ENCODE peak calls at places on chromosomes 5 and 9, in five cellular contexts. One of them, this sample, is unnamed. For H3K9me3, the result is how much of the 10 kb centered on the place peaks cover.

GRCh38 chr5:142063878-142064331 is 44.7 kb upstream of the NDFIP1 start:
- DNase-seq in tibial nerve: peak
- DNase-seq in transverse colon: peak
- DNase-seq in tibial artery: peak
- DNase-seq in CD8-positive, alpha-beta T cell: peak
- DNase-seq in this sample: peak

GRCh38 chr5:101838329-101838964 is 457.6 kb downstream of the SLCO4C1 start:
- DNase-seq in CD8-positive, alpha-beta T cell: no peak
- DNase-seq in transverse colon: no peak
- DNase-seq in tibial nerve: no peak
- DNase-seq in tibial artery: no peak
- DNase-seq in this sample: peak

GRCh38 chr5:141477815-141478214 is 2.0 kb downstream of the PCDHGC3 start:
- DNase-seq in tibial artery: no peak
- DNase-seq in CD8-positive, alpha-beta T cell: no peak
- DNase-seq in tibial nerve: no peak
- DNase-seq in transverse colon: no peak
- DNase-seq in this sample: no peak

GRCh38 chr5:17723876-17724275 is 89.6 kb downstream of the TAF11L14 start:
- DNase-seq in CD8-positive, alpha-beta T cell: no peak
- DNase-seq in transverse colon: no peak
- DNase-seq in tibial artery: no peak
- DNase-seq in tibial nerve: no peak
- DNase-seq in this sample: no peak

GRCh38 chr5:170522211-170523128 is 18.6 kb downstream of the KCNIP1 start:
- DNase-seq in transverse colon: no peak
- DNase-seq in CD8-positive, alpha-beta T cell: no peak
- DNase-seq in tibial nerve: no peak
- DNase-seq in tibial artery: no peak
- DNase-seq in this sample: no peak

GRCh38 chr9:133734600-133735414 is 3.3 kb downstream of the SARDH start:
- DNase-seq in transverse colon: no peak
- DNase-seq in CD8-positive, alpha-beta T cell: peak
- DNase-seq in tibial artery: no peak
- DNase-seq in tibial nerve: no peak
- DNase-seq in this sample: no peak

GRCh38 chr5:83967417-83967816 is 246.8 kb upstream of the HAPLN1 start:
- DNase-seq in CD8-positive, alpha-beta T cell: no peak
- DNase-seq in tibial nerve: no peak
- DNase-seq in tibial artery: no peak
- DNase-seq in transverse colon: no peak
- DNase-seq in this sample: peak

GRCh38 chr9:17116400-17116837 is 18.4 kb upstream of the CNTLN start:
- DNase-seq in tibial nerve: no peak
- DNase-seq in transverse colon: no peak
- DNase-seq in CD8-positive, alpha-beta T cell: no peak
- DNase-seq in tibial artery: no peak
- DNase-seq in this sample: no peak

GRCh38 chr9:34218452-34218851 is 39.6 kb downstream of the UBAP1 start:
- DNase-seq in CD8-positive, alpha-beta T cell: no peak
- DNase-seq in tibial artery: no peak
- DNase-seq in transverse colon: no peak
- DNase-seq in tibial nerve: no peak
- DNase-seq in this sample: no peak

GRCh38 chr9:4886698-4887097 is 94.0 kb downstream of the RCL1 start:
- DNase-seq in tibial artery: no peak
- DNase-seq in CD8-positive, alpha-beta T cell: no peak
- DNase-seq in transverse colon: no peak
- DNase-seq in tibial nerve: no peak
- DNase-seq in this sample: no peak

GRCh38 chr9:118612201-118612600 is 757.0 kb downstream of the BRINP1 start:
- DNase-seq in CD8-positive, alpha-beta T cell: no peak
- DNase-seq in tibial artery: no peak
- DNase-seq in transverse colon: no peak
- DNase-seq in tibial nerve: no peak
- DNase-seq in this sample: no peak

GRCh38 chr9:133683494-133684460 is 47.6 kb downstream of the DBH start:
- DNase-seq in CD8-positive, alpha-beta T cell: peak
- DNase-seq in tibial artery: no peak
- DNase-seq in tibial nerve: no peak
- DNase-seq in transverse colon: no peak
- DNase-seq in this sample: no peak

GRCh38 chr5:36090033-36090432 is 23.4 kb upstream of the UGT3A2 start:
- DNase-seq in transverse colon: no peak
- DNase-seq in CD8-positive, alpha-beta T cell: no peak
- DNase-seq in tibial artery: no peak
- DNase-seq in tibial nerve: no peak
- DNase-seq in this sample: no peak

GRCh38 chr9:89319015-89319905 is 960 bp downstream of the SECISBP2 start:
- DNase-seq in tibial artery: no peak
- DNase-seq in tibial nerve: no peak
- DNase-seq in transverse colon: no peak
- DNase-seq in CD8-positive, alpha-beta T cell: no peak
- DNase-seq in this sample: no peak

GRCh38 chr9:4510546-4511322 is 20.5 kb downstream of the SLC1A1 start:
- DNase-seq in CD8-positive, alpha-beta T cell: no peak
- DNase-seq in transverse colon: no peak
- DNase-seq in tibial artery: no peak
- DNase-seq in tibial nerve: no peak
- DNase-seq in this sample: no peak

GRCh38 chr5:100595152-100595811 is 60.1 kb downstream of the FAM174A start:
- DNase-seq in tibial nerve: no peak
- DNase-seq in tibial artery: peak
- DNase-seq in transverse colon: peak
- DNase-seq in CD8-positive, alpha-beta T cell: no peak
- DNase-seq in this sample: peak

GRCh38 chr9:108674766-108675530 is 180.8 kb downstream of the ACTL7B start:
- DNase-seq in tibial nerve: no peak
- DNase-seq in tibial artery: no peak
- DNase-seq in CD8-positive, alpha-beta T cell: no peak
- DNase-seq in transverse colon: no peak
- DNase-seq in this sample: no peak

GRCh38 chr9:92790542-92791527 is 26.2 kb upstream of the BICD2 start:
- DNase-seq in tibial artery: peak
- DNase-seq in tibial nerve: peak
- DNase-seq in CD8-positive, alpha-beta T cell: peak
- DNase-seq in transverse colon: peak
- DNase-seq in this sample: peak

GRCh38 chr9:112569186-112569585 is 82.6 kb downstream of the KIAA1958 start:
- DNase-seq in tibial nerve: no peak
- DNase-seq in transverse colon: no peak
- DNase-seq in CD8-positive, alpha-beta T cell: no peak
- DNase-seq in tibial artery: no peak
- DNase-seq in this sample: peak

GRCh38 chr9:134964271-134964670 is 46.6 kb upstream of the FCN1 start:
- DNase-seq in CD8-positive, alpha-beta T cell: no peak
- DNase-seq in transverse colon: no peak
- DNase-seq in tibial artery: no peak
- DNase-seq in tibial nerve: no peak
- DNase-seq in this sample: no peak

GRCh38 chr5:177310757-177311173 is 933 bp downstream of the MXD3 start:
- DNase-seq in transverse colon: peak
- DNase-seq in tibial nerve: no peak
- DNase-seq in tibial artery: no peak
- DNase-seq in CD8-positive, alpha-beta T cell: no peak
- DNase-seq in this sample: no peak

GRCh38 chr5:111158105-111158744 is 66.0 kb upstream of the CAMK4 start:
- DNase-seq in tibial nerve: peak
- DNase-seq in tibial artery: peak
- DNase-seq in CD8-positive, alpha-beta T cell: peak
- DNase-seq in transverse colon: peak
- DNase-seq in this sample: peak

GRCh38 chr5:154701181-154701580 is 54.0 kb upstream of the LARP1 start:
- DNase-seq in CD8-positive, alpha-beta T cell: no peak
- DNase-seq in transverse colon: no peak
- DNase-seq in tibial nerve: no peak
- DNase-seq in tibial artery: no peak
- DNase-seq in this sample: no peak

GRCh38 chr5:44536650-44537260 is 147.5 kb upstream of the FGF10 start:
- DNase-seq in tibial nerve: no peak
- DNase-seq in CD8-positive, alpha-beta T cell: no peak
- DNase-seq in tibial artery: peak
- DNase-seq in transverse colon: no peak
- DNase-seq in this sample: no peak

DNA sequence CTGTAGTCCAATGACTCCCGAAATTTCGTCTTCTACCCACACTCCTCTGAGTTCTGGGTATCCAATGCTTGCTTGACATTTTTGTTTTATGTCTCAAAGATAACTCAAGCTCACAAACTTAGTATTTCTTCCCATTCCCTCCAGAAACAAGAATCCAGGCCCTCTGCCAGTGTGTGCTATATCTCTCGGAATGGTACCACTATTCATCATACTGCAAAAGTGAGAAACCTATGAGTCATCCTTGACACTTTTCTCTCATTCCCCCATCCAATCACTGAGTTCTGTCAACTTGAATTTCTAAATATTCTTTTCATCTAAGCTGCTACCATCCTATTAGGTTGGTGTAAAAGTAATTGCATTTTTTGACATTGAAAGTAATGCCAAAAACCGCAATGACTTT is 9.8 kb downstream of the SLC12A2 start:
- DNase-seq in tibial artery: no peak
- DNase-seq in tibial nerve: no peak
- DNase-seq in CD8-positive, alpha-beta T cell: no peak
- DNase-seq in transverse colon: no peak
- DNase-seq in this sample: no peak
- H3K9me3 ChIP-seq in tibial artery: under half
- H3K9me3 ChIP-seq in tibial nerve: under half
- H3K9me3 ChIP-seq in CD8-positive, alpha-beta T cell: under half
- H3K9me3 ChIP-seq in transverse colon: under half
- H3K9me3 ChIP-seq in this sample: under half

GRCh38 chr9:114243240-114243639 is 79.7 kb upstream of the ORM1 start:
- DNase-seq in CD8-positive, alpha-beta T cell: no peak
- DNase-seq in tibial nerve: no peak
- DNase-seq in transverse colon: no peak
- DNase-seq in tibial artery: no peak
- DNase-seq in this sample: no peak
- TF ChIP-seq CTCF in CD8-positive, alpha-beta T cell: no peak
- TF ChIP-seq CTCF in tibial nerve: no peak
- TF ChIP-seq CTCF in transverse colon: no peak
- TF ChIP-seq CTCF in tibial artery: no peak
- TF ChIP-seq CTCF in this sample: no peak

GRCh38 chr5:65696892-65697291 is 25.0 kb downstream of the SGTB start:
- DNase-seq in CD8-positive, alpha-beta T cell: no peak
- DNase-seq in tibial artery: no peak
- DNase-seq in transverse colon: no peak
- DNase-seq in tibial nerve: no peak
- DNase-seq in this sample: no peak

GRCh38 chr5:65699338-65699737 is 22.6 kb downstream of the SGTB start:
- DNase-seq in tibial nerve: no peak
- DNase-seq in tibial artery: no peak
- DNase-seq in CD8-positive, alpha-beta T cell: no peak
- DNase-seq in transverse colon: no peak
- DNase-seq in this sample: no peak

GRCh38 chr5:65707663-65708062 is 14.2 kb downstream of the SGTB start:
- DNase-seq in CD8-positive, alpha-beta T cell: no peak
- DNase-seq in tibial artery: no peak
- DNase-seq in tibial nerve: no peak
- DNase-seq in transverse colon: no peak
- DNase-seq in this sample: no peak

GRCh38 chr5:65704608-65705239 is 17.2 kb downstream of the SGTB start:
- DNase-seq in tibial nerve: no peak
- DNase-seq in tibial artery: no peak
- DNase-seq in transverse colon: no peak
- DNase-seq in CD8-positive, alpha-beta T cell: no peak
- DNase-seq in this sample: no peak

DNA sequence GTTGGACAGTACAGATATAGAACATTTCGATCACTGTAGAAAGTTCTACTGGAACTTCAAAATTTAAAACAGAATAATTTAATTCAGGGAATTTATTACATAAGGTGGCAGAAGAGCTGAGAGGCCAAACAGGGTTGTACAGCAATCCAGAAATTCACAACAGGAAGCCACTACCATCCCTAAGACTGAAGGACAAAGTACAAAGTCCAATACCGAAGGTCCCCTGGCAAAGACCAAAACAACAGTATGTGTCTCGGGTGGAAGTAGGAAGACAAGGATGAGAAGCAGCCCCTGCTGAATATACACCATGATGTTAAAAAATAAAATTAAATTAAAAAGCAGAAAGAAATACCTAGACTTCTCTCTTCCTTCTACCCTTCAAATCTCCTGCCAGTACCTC is 19.9 kb downstream of the SGTB start:
- DNase-seq in tibial nerve: no peak
- DNase-seq in transverse colon: no peak
- DNase-seq in tibial artery: no peak
- DNase-seq in CD8-positive, alpha-beta T cell: no peak
- DNase-seq in this sample: no peak
- H3K4me3 ChIP-seq in tibial nerve: no peak
- H3K4me3 ChIP-seq in transverse colon: no peak
- H3K4me3 ChIP-seq in tibial artery: no peak
- H3K4me3 ChIP-seq in CD8-positive, alpha-beta T cell: no peak
- H3K4me3 ChIP-seq in this sample: no peak

DNA sequence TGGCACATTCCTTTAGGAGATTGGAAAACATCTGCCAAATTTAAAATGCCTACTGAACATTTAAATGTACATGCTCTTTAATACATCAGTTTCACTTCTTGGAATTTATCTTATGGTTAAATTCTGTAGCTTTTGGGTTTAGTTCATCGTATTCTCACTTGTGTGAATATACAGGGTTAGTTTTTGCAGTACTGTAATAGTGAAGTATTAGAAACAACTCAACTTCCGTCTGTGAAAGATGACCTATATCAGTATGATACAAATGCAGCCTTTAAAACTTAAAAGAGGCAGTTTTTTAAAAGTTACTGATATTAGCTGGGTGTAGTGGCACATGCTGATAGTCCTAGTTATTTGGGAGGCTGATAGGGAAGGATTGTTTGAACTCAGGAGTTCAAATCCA is 57.2 kb downstream of the CDC42SE2 start:
- DNase-seq in CD8-positive, alpha-beta T cell: no peak
- DNase-seq in tibial nerve: no peak
- DNase-seq in tibial artery: no peak
- DNase-seq in transverse colon: no peak
- DNase-seq in this sample: no peak
- H3K9me3 ChIP-seq in CD8-positive, alpha-beta T cell: under half
- H3K9me3 ChIP-seq in tibial nerve: under half
- H3K9me3 ChIP-seq in tibial artery: under half
- H3K9me3 ChIP-seq in transverse colon: under half
- H3K9me3 ChIP-seq in this sample: under half